ENCODE peak calls at places on chromosomes 16 and 17, in five cellular contexts. P, A, Q, F and M are unnamed samples.
A peak's percentile ranks its signal among the peaks of the same experiment; 100 is the strongest.

GRCh38 chr16:81703177-81704155 is 75.6 kb upstream of the PLCG2 start:
- DNase-seq in P (no peak), A (peak; percentile 69), Q (peak; percentile 97), F (peak; percentile 49), M (no peak)

GRCh38 chr16:50568187-50568830 is 20.1 kb downstream of the NKD1 start:
- DNase-seq in P (peak; percentile 56), A (no peak), Q (no peak), F (no peak), M (no peak)

GRCh38 chr16:66574081-66574480 is 5.2 kb upstream of the CMTM2 start:
- DNase-seq in P (no peak), A (no peak), Q (no peak), F (no peak), M (no peak)

GRCh38 chr17:5580367-5580766 is 3.9 kb downstream of the NLRP1 start:
- DNase-seq in P (no peak), A (no peak), Q (peak; percentile 63), F (no peak), M (no peak)

GRCh38 chr17:49227436-49228261 is 2.9 kb downstream of the PHOSPHO1 start:
- DNase-seq in P (peak; percentile 81), A (peak; percentile 10), Q (peak; percentile 66), F (peak; percentile 24), M (peak; percentile 26)

GRCh38 chr16:70577256-70577698 is 53.7 kb downstream of the SF3B3 start:
- DNase-seq in P (no peak), A (no peak), Q (peak; percentile 83), F (peak; percentile 46), M (no peak)

GRCh38 chr17:3989156-3989886 is 25.1 kb upstream of the ATP2A3 start:
- DNase-seq in P (no peak), A (no peak), Q (no peak), F (no peak), M (no peak)

GRCh38 chr16:4743217-4743897 is 9.0 kb downstream of the DNAAF8 start:
- DNase-seq in P (no peak), A (no peak), Q (peak; percentile 30), F (no peak), M (no peak)

GRCh38 chr16:66008136-66008535 is 358.4 kb upstream of the CDH5 start:
- DNase-seq in P (no peak), A (no peak), Q (peak; percentile 9), F (no peak), M (no peak)

GRCh38 chr17:79946352-79947231 is 89.1 kb downstream of the TBC1D16 start:
- DNase-seq in P (no peak), A (no peak), Q (no peak), F (no peak), M (no peak)

GRCh38 chr16:51034481-51035109 is 116.5 kb downstream of the SALL1 start:
- DNase-seq in P (no peak), A (no peak), Q (no peak), F (no peak), M (no peak)

GRCh38 chr16:83348991-83349390 is 458.8 kb upstream of the HSBP1 start:
- DNase-seq in P (no peak), A (no peak), Q (no peak), F (no peak), M (no peak)

GRCh38 chr17:59859444-59860025 is 33.2 kb downstream of the TUBD1 start:
- DNase-seq in P (peak; percentile 32), A (no peak), Q (peak; percentile 79), F (peak; percentile 53), M (no peak)

GRCh38 chr17:78524870-78525510 is 52.2 kb downstream of the DNAH17 start:
- DNase-seq in P (no peak), A (no peak), Q (no peak), F (no peak), M (no peak)

GRCh38 chr17:42120161-42121065 is 754 bp downstream of the KAT2A start:
- DNase-seq in P (peak; percentile 69), A (no peak), Q (peak; percentile 28), F (no peak), M (no peak)